ENCODE peak calls at places on chromosomes 11 and 22, in seven cellular contexts. One of them, this sample, is unnamed.

GRCh38 chr11:85759915-85760314 is 51.0 kb downstream of the SYTL2 start:
- DNase-seq in K562: no peak
- DNase-seq in HCT116: peak; percentile 34
- DNase-seq in Panc1: no peak
- DNase-seq in GM12878: no peak
- DNase-seq in H1: no peak
- DNase-seq in HepG2: no peak
- DNase-seq in this sample: no peak

GRCh38 chr11:72607496-72607895 is 66.7 kb downstream of the PDE2A start:
- DNase-seq in Panc1: no peak
- DNase-seq in HCT116: no peak
- DNase-seq in GM12878: no peak
- DNase-seq in HepG2: no peak
- DNase-seq in H1: no peak
- DNase-seq in K562: no peak
- DNase-seq in this sample: no peak

GRCh38 chr11:36091256-36091811 is 147.5 kb downstream of the LDLRAD3 start:
- DNase-seq in GM12878: no peak
- DNase-seq in HCT116: no peak
- DNase-seq in K562: peak; percentile 60
- DNase-seq in Panc1: no peak
- DNase-seq in H1: no peak
- DNase-seq in HepG2: no peak
- DNase-seq in this sample: no peak

GRCh38 chr22:35022291-35022690 is 43.7 kb upstream of the ISX start:
- DNase-seq in Panc1: no peak
- DNase-seq in K562: no peak
- DNase-seq in HepG2: no peak
- DNase-seq in GM12878: no peak
- DNase-seq in HCT116: no peak
- DNase-seq in H1: no peak
- DNase-seq in this sample: no peak

GRCh38 chr22:21569459-21570161 is 2.1 kb downstream of the UBE2L3 start:
- DNase-seq in H1: no peak
- DNase-seq in GM12878: no peak
- DNase-seq in HepG2: no peak
- DNase-seq in HCT116: no peak
- DNase-seq in K562: no peak
- DNase-seq in Panc1: no peak
- DNase-seq in this sample: no peak

GRCh38 chr22:38104084-38104483 is 6.4 kb downstream of the BAIAP2L2 start:
- DNase-seq in HepG2: no peak
- DNase-seq in GM12878: no peak
- DNase-seq in Panc1: no peak
- DNase-seq in HCT116: peak; percentile 8
- DNase-seq in K562: peak; percentile 50
- DNase-seq in H1: peak; percentile 65
- DNase-seq in this sample: no peak

GRCh38 chr11:94424662-94425061 is 23.4 kb upstream of the GPR83 start:
- DNase-seq in GM12878: no peak
- DNase-seq in HCT116: no peak
- DNase-seq in Panc1: no peak
- DNase-seq in H1: no peak
- DNase-seq in K562: no peak
- DNase-seq in HepG2: no peak
- DNase-seq in this sample: no peak

GRCh38 chr22:49209452-49210195 is 618.0 kb downstream of the BRD1 start:
- DNase-seq in HCT116: no peak
- DNase-seq in K562: no peak
- DNase-seq in Panc1: no peak
- DNase-seq in H1: peak; percentile 31
- DNase-seq in GM12878: no peak
- DNase-seq in HepG2: peak; percentile 78
- DNase-seq in this sample: peak; percentile 54

GRCh38 chr11:11757871-11758270 is 83.9 kb upstream of the USP47 start:
- DNase-seq in GM12878: no peak
- DNase-seq in Panc1: no peak
- DNase-seq in HCT116: no peak
- DNase-seq in K562: no peak
- DNase-seq in HepG2: no peak
- DNase-seq in H1: no peak
- DNase-seq in this sample: peak; percentile 17

GRCh38 chr22:49324527-49325491 is 502.9 kb downstream of the BRD1 start:
- DNase-seq in GM12878: no peak
- DNase-seq in HCT116: no peak
- DNase-seq in HepG2: no peak
- DNase-seq in Panc1: no peak
- DNase-seq in H1: peak; percentile 38
- DNase-seq in K562: no peak
- DNase-seq in this sample: peak; percentile 5

GRCh38 chr11:2737876-2738275 is 38.1 kb upstream of the KCNQ1OT1 start:
- DNase-seq in Panc1: no peak
- DNase-seq in GM12878: no peak
- DNase-seq in HCT116: no peak
- DNase-seq in K562: peak; percentile 62
- DNase-seq in HepG2: no peak
- DNase-seq in H1: no peak
- DNase-seq in this sample: no peak

GRCh38 chr11:65305501-65306268 is 9.0 kb upstream of the CDC42EP2 start:
- DNase-seq in H1: no peak
- DNase-seq in HepG2: peak; percentile 93
- DNase-seq in GM12878: no peak
- DNase-seq in K562: no peak
- DNase-seq in HCT116: no peak
- DNase-seq in Panc1: no peak
- DNase-seq in this sample: no peak

GRCh38 chr22:29879738-29880137 is 3.2 kb upstream of the MTMR3 start:
- DNase-seq in HepG2: no peak
- DNase-seq in GM12878: no peak
- DNase-seq in Panc1: no peak
- DNase-seq in HCT116: peak; percentile 10
- DNase-seq in H1: peak; percentile 32
- DNase-seq in K562: peak; percentile 42
- DNase-seq in this sample: peak; percentile 20

GRCh38 chr22:24455751-24456426 is 28.5 kb downstream of the ADORA2A start:
- DNase-seq in GM12878: no peak
- DNase-seq in Panc1: no peak
- DNase-seq in K562: peak; percentile 43
- DNase-seq in H1: no peak
- DNase-seq in HCT116: no peak
- DNase-seq in HepG2: peak; percentile 47
- DNase-seq in this sample: no peak

GRCh38 chr11:69640995-69641581 is at the start of gene CCND1:
- DNase-seq in Panc1: no peak
- DNase-seq in K562: peak; percentile 68
- DNase-seq in HCT116: peak; percentile 85
- DNase-seq in H1: peak; percentile 83
- DNase-seq in HepG2: peak; percentile 95
- DNase-seq in GM12878: no peak
- DNase-seq in this sample: peak; percentile 89

GRCh38 chr11:9834281-9834680 is 170.4 kb downstream of the SWAP70 start:
- DNase-seq in H1: no peak
- DNase-seq in GM12878: no peak
- DNase-seq in HCT116: no peak
- DNase-seq in HepG2: no peak
- DNase-seq in K562: no peak
- DNase-seq in Panc1: no peak
- DNase-seq in this sample: no peak

GRCh38 chr11:35747638-35748037 is 85.1 kb downstream of the TRIM44 start:
- DNase-seq in H1: no peak
- DNase-seq in HepG2: no peak
- DNase-seq in HCT116: no peak
- DNase-seq in K562: no peak
- DNase-seq in GM12878: no peak
- DNase-seq in Panc1: no peak
- DNase-seq in this sample: no peak

GRCh38 chr11:35231074-35231473 is 92.1 kb downstream of the CD44 start:
- DNase-seq in Panc1: no peak
- DNase-seq in GM12878: no peak
- DNase-seq in HCT116: no peak
- DNase-seq in H1: no peak
- DNase-seq in HepG2: no peak
- DNase-seq in K562: no peak
- DNase-seq in this sample: no peak

GRCh38 chr11:115306703-115307102 is 197.5 kb downstream of the CADM1 start:
- DNase-seq in H1: no peak
- DNase-seq in HCT116: no peak
- DNase-seq in HepG2: no peak
- DNase-seq in GM12878: no peak
- DNase-seq in Panc1: no peak
- DNase-seq in K562: no peak
- DNase-seq in this sample: no peak

GRCh38 chr22:21680830-21681565 is 15.2 kb downstream of the PPIL2 start:
- DNase-seq in K562: no peak
- DNase-seq in HepG2: no peak
- DNase-seq in H1: no peak
- DNase-seq in GM12878: no peak
- DNase-seq in Panc1: no peak
- DNase-seq in HCT116: no peak
- DNase-seq in this sample: no peak

GRCh38 chr11:12540913-12541587 is 133.2 kb upstream of the TEAD1 start:
- DNase-seq in HCT116: no peak
- DNase-seq in K562: no peak
- DNase-seq in H1: peak; percentile 43
- DNase-seq in HepG2: no peak
- DNase-seq in Panc1: no peak
- DNase-seq in GM12878: no peak
- DNase-seq in this sample: no peak

GRCh38 chr11:120022617-120023016 is 115.3 kb downstream of the TRIM29 start:
- DNase-seq in GM12878: no peak
- DNase-seq in K562: no peak
- DNase-seq in Panc1: no peak
- DNase-seq in H1: no peak
- DNase-seq in HepG2: no peak
- DNase-seq in HCT116: no peak
- DNase-seq in this sample: no peak

GRCh38 chr22:36580371-36580770 is 51.4 kb upstream of the EIF3D start:
- DNase-seq in H1: no peak
- DNase-seq in K562: no peak
- DNase-seq in HCT116: no peak
- DNase-seq in Panc1: no peak
- DNase-seq in GM12878: no peak
- DNase-seq in HepG2: no peak
- DNase-seq in this sample: no peak
- TF ChIP-seq SIN3A in H1: no peak
- TF ChIP-seq SIN3A in K562: no peak
- TF ChIP-seq SIN3A in HCT116: no peak
- TF ChIP-seq SIN3A in Panc1: no peak
- TF ChIP-seq SIN3A in GM12878: no peak
- TF ChIP-seq SIN3A in HepG2: no peak
- TF ChIP-seq SIN3A in this sample: no peak

DNA sequence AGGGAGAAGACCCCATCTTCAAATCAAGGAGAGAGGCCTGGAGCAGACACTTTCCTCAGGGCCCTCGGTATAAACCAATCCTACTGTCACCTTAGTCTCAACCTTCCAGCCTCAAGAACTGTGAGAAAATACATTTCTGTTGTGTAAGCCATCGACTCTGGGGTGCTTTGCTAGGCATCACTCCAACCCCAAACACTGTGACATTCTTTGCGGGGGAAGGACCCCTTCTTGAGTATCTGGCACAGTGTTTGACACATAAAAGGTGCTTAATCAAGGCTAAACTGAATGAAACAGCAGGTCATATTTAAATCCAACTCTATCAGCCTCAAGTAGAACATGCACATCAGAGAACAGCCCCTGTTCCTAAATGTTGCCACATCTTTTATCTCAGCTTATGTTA is 558.1 kb downstream of the INSC start:
- DNase-seq in HCT116: no peak
- DNase-seq in HepG2: no peak
- DNase-seq in Panc1: no peak
- DNase-seq in K562: no peak
- DNase-seq in H1: no peak
- DNase-seq in GM12878: no peak
- DNase-seq in this sample: no peak
- H3K4me1 ChIP-seq in HCT116: no peaks in the 10 kb centered on the region
- H3K4me1 ChIP-seq in HepG2: no peaks in the 10 kb centered on the region
- H3K4me1 ChIP-seq in Panc1: no peaks in the 10 kb centered on the region
- H3K4me1 ChIP-seq in K562: peaks cover 3% of the 10 kb centered on the region
- H3K4me1 ChIP-seq in H1: no peaks in the 10 kb centered on the region
- H3K4me1 ChIP-seq in GM12878: no peaks in the 10 kb centered on the region
- H3K4me1 ChIP-seq in this sample: no peaks in the 10 kb centered on the region

DNA sequence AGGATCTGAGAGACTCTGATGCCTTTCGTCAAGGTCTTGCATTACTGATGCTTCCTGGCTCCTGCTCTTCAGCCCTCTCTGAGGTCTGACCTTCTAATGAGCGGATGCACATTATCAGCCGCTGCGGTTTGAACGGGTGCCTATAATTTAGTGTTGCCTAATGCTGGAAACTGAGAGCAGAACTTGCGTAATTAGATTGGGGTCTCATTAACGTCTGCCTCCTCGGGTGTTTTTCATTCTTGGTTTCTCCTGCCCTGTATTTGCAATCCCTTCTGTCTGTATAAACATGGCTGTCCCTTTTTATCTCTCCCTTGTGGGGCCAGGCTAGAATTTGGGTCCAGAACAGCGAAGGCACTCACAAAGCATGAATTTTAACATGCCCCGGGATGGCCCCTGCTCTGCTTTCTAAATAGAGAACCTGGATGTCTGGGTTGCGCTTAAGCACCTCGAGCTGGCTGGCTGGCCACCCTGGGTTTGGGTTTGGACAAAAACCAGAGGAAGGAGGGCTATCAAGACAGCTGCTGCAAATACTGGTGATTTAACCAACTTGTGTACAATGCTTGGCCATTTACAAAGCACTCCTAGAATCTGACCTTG is 118.6 kb downstream of the TIMP3 start:
- DNase-seq in HepG2: no peak
- DNase-seq in GM12878: no peak
- DNase-seq in Panc1: no peak
- DNase-seq in H1: no peak
- DNase-seq in HCT116: no peak
- DNase-seq in K562: no peak
- DNase-seq in this sample: peak; percentile 51
- TF ChIP-seq SIN3A in HepG2: no peak
- TF ChIP-seq SIN3A in GM12878: no peak
- TF ChIP-seq SIN3A in Panc1: no peak
- TF ChIP-seq SIN3A in H1: no peak
- TF ChIP-seq SIN3A in HCT116: no peak
- TF ChIP-seq SIN3A in K562: no peak
- TF ChIP-seq SIN3A in this sample: no peak

GRCh38 chr11:125074511-125075241 is 11.6 kb downstream of the SLC37A2 start:
- DNase-seq in K562: peak; percentile 79
- DNase-seq in HepG2: no peak
- DNase-seq in GM12878: no peak
- DNase-seq in H1: no peak
- DNase-seq in HCT116: no peak
- DNase-seq in Panc1: no peak
- DNase-seq in this sample: peak; percentile 20
- H3K4me1 ChIP-seq in K562: peaks cover 63% of the 10 kb centered on the region
- H3K4me1 ChIP-seq in HepG2: peaks cover 64% of the 10 kb centered on the region
- H3K4me1 ChIP-seq in GM12878: peaks cover 43% of the 10 kb centered on the region
- H3K4me1 ChIP-seq in H1: no peaks in the 10 kb centered on the region
- H3K4me1 ChIP-seq in HCT116: peaks cover 46% of the 10 kb centered on the region
- H3K4me1 ChIP-seq in Panc1: no peaks in the 10 kb centered on the region
- H3K4me1 ChIP-seq in this sample: no peaks in the 10 kb centered on the region